ENCODE peak calls at places on chromosomes 6 and 20, in seven cellular contexts. R is GM13977, O is activated B cell treated with CpG ODN at 0.5 μM for 24 hours, H is tibial artery, Q is HFFc6, B is neural crest cell, P is cardiac muscle cell. J is an unnamed sample.

GRCh38 chr20:13119583-13119982 is 101.5 kb upstream of the ISM1 start:
- DNase-seq in R (peak), O (no peak), H (no peak), Q (peak), B (peak), P (peak), J (no peak)

GRCh38 chr20:25470045-25470444 is 62.6 kb downstream of the GINS1 start:
- DNase-seq in R (peak), O (no peak), H (no peak), Q (no peak), B (no peak), P (peak), J (no peak)

GRCh38 chr6:21001736-21002135 is 467.5 kb downstream of the CDKAL1 start:
- DNase-seq in R (no peak), O (no peak), H (no peak), Q (no peak), B (no peak), P (peak), J (no peak)

GRCh38 chr6:36130672-36131516 is 581 bp downstream of the MAPK13 start:
- DNase-seq in R (peak), O (no peak), H (peak), Q (no peak), B (no peak), P (peak), J (peak)

GRCh38 chr20:44134897-44135810 is 51.8 kb downstream of the JPH2 start:
- DNase-seq in R (no peak), O (no peak), H (no peak), Q (peak), B (no peak), P (no peak), J (no peak)

GRCh38 chr6:130943738-130944137 is 116.5 kb downstream of the SMLR1 start:
- DNase-seq in R (no peak), O (no peak), H (no peak), Q (no peak), B (no peak), P (no peak), J (no peak)

GRCh38 chr20:12700701-12701100 is 308.1 kb upstream of the SPTLC3 start:
- DNase-seq in R (no peak), O (no peak), H (no peak), Q (no peak), B (no peak), P (no peak), J (no peak)

GRCh38 chr6:42779521-42779920 is 2.3 kb upstream of the BICRAL start:
- DNase-seq in R (no peak), O (no peak), H (no peak), Q (no peak), B (no peak), P (no peak), J (no peak)

GRCh38 chr6:72940265-72940664 is 285.0 kb downstream of the KHDC1L start:
- DNase-seq in R (no peak), O (no peak), H (no peak), Q (no peak), B (no peak), P (no peak), J (no peak)

GRCh38 chr6:157551041-157551832 is 170.2 kb downstream of the ZDHHC14 start:
- DNase-seq in R (no peak), O (no peak), H (no peak), Q (no peak), B (no peak), P (no peak), J (no peak)

GRCh38 chr6:89251170-89251569 is 34.0 kb upstream of the GABRR1 start:
- DNase-seq in R (no peak), O (no peak), H (no peak), Q (no peak), B (no peak), P (no peak), J (no peak)

GRCh38 chr6:98644063-98644462 is 190.3 kb upstream of the POU3F2 start:
- DNase-seq in R (no peak), O (no peak), H (no peak), Q (no peak), B (no peak), P (no peak), J (no peak)

GRCh38 chr20:52859156-52859887 is 112.8 kb upstream of the TSHZ2 start:
- DNase-seq in R (no peak), O (no peak), H (no peak), Q (no peak), B (no peak), P (peak), J (no peak)

GRCh38 chr6:150881911-150882481 is 16.5 kb downstream of the MTHFD1L start:
- DNase-seq in R (no peak), O (no peak), H (peak), Q (peak), B (peak), P (peak), J (no peak)

GRCh38 chr6:149935668-149936067 is 6.1 kb upstream of the ULBP2 start:
- DNase-seq in R (no peak), O (no peak), H (no peak), Q (no peak), B (no peak), P (no peak), J (no peak)

GRCh38 chr6:157514659-157515496 is 133.9 kb downstream of the ZDHHC14 start:
- DNase-seq in R (no peak), O (no peak), H (peak), Q (peak), B (no peak), P (peak), J (no peak)

GRCh38 chr20:44017905-44018683 is 103.4 kb downstream of the TOX2 start:
- DNase-seq in R (no peak), O (no peak), H (peak), Q (peak), B (no peak), P (peak), J (no peak)

GRCh38 chr6:140436023-140436811 is 1061.8 kb upstream of the CITED2 start:
- DNase-seq in R (no peak), O (no peak), H (no peak), Q (peak), B (no peak), P (peak), J (no peak)

GRCh38 chr6:70412797-70413113 is 553 bp upstream of the FAM135A start:
- DNase-seq in R (no peak), O (no peak), H (no peak), Q (no peak), B (no peak), P (no peak), J (no peak)

GRCh38 chr6:121849477-121849876 is 414.0 kb downstream of the GJA1 start:
- DNase-seq in R (peak), O (no peak), H (peak), Q (peak), B (peak), P (peak), J (no peak)

GRCh38 chr6:109690373-109690739 is 646 bp downstream of the AK9 start:
- DNase-seq in R (peak), O (peak), H (peak), Q (no peak), B (peak), P (no peak), J (peak)

GRCh38 chr6:126632271-126632670 is 292.4 kb downstream of the CENPW start:
- DNase-seq in R (no peak), O (no peak), H (no peak), Q (no peak), B (no peak), P (no peak), J (no peak)

GRCh38 chr6:25138024-25138696 is 141.0 kb upstream of the CARMIL1 start:
- DNase-seq in R (peak), O (peak), H (peak), Q (peak), B (no peak), P (peak), J (peak)
- TF ChIP-seq CTCF in R (peak), O (no peak), H (peak), Q (peak), B (no peak), P (peak), J (no peak)

GRCh38 chr6:165889636-165890403 is 226.8 kb upstream of the PDE10A start:
- DNase-seq in R (peak), O (no peak), H (no peak), Q (no peak), B (peak), P (peak), J (no peak)
- TF ChIP-seq CTCF in R (peak), O (no peak), H (no peak), Q (peak), B (peak), P (peak), J (no peak)

GRCh38 chr20:2387580-2387979 is 6.9 kb downstream of the TGM6 start:
- DNase-seq in R (no peak), O (no peak), H (no peak), Q (no peak), B (no peak), P (no peak), J (no peak)
- TF ChIP-seq CTCF in R (no peak), O (no peak), H (no peak), Q (peak), B (no peak), P (no peak), J (no peak)

GRCh38 chr6:18260448-18261106 is 3.8 kb downstream of the DEK start:
- DNase-seq in R (peak), O (peak), H (no peak), Q (peak), B (no peak), P (peak), J (peak)
- TF ChIP-seq CTCF in R (no peak), O (no peak), H (no peak), Q (peak), B (no peak), P (no peak), J (no peak)

GRCh38 chr6:32954983-32955802 is 2.3 kb upstream of the HLA-DMA start:
- DNase-seq in R (no peak), O (no peak), H (no peak), Q (no peak), B (no peak), P (peak), J (no peak)
- TF ChIP-seq CTCF in R (peak), O (no peak), H (no peak), Q (peak), B (peak), P (peak), J (no peak)

DNA sequence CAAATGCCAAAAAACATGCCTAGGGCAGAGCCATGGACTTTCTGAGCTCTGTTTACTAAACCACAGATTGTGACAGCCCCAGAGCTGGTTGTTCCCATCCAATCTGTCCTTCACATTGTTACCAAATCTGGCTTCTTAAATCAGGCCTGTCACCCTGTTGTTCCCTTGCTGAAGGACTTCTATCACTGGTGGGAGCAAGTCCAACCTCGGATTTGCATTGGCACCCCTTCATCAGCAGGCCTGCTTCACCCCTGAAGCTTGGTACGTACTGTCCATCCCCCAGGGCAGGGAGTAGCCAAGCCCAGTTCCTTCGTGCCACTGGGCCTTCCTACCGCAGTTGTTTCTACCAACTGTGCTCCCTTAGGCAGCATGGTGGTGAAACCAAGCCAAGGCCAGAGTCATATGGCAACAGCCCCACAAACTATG is 357.3 kb upstream of the JARID2 start:
- DNase-seq in R (no peak), O (no peak), H (no peak), Q (no peak), B (no peak), P (no peak), J (no peak)
- TF ChIP-seq CTCF in R (no peak), O (no peak), H (no peak), Q (no peak), B (no peak), P (no peak), J (no peak)

GRCh38 chr6:41724638-41725501 is 10.5 kb downstream of the TFEB start:
- DNase-seq in R (no peak), O (no peak), H (no peak), Q (no peak), B (no peak), P (no peak), J (no peak)
- TF ChIP-seq CTCF in R (no peak), O (no peak), H (no peak), Q (peak), B (no peak), P (no peak), J (no peak)

DNA sequence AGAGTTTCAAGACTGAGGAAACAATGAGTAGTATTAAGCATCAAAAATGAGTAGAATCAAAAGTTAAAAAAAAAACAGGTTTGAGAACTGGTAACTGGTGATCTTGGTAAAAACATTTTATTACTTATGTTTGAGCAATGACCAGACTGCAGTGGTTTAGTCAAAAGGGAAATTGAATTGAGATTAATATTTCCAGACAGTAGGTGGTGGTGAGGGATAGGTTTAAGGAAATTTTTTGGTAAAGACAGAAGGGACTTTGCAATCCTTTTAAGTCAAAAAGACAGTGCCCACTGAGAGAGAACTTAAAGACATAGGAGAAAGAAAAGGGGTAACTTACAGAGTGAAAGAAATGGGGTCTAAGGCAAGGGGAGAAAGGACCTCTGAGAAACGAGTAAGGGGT is 156.9 kb downstream of the ASCC3 start:
- DNase-seq in R (no peak), O (no peak), H (no peak), Q (no peak), B (no peak), P (peak), J (no peak)
- TF ChIP-seq CTCF in R (no peak), O (no peak), H (no peak), Q (no peak), B (no peak), P (no peak), J (no peak)

GRCh38 chr6:152122434-152122833 is 315.0 kb downstream of the ESR1 start:
- DNase-seq in R (no peak), O (no peak), H (no peak), Q (no peak), B (no peak), P (no peak), J (no peak)

GRCh38 chr6:152117156-152118129 is 310.0 kb downstream of the ESR1 start:
- DNase-seq in R (peak), O (no peak), H (no peak), Q (no peak), B (no peak), P (no peak), J (no peak)

GRCh38 chr6:152121910-152122309 is 314.4 kb downstream of the ESR1 start:
- DNase-seq in R (no peak), O (no peak), H (no peak), Q (no peak), B (no peak), P (no peak), J (no peak)

GRCh38 chr6:152118224-152118623 is 310.7 kb downstream of the ESR1 start:
- DNase-seq in R (no peak), O (no peak), H (no peak), Q (no peak), B (no peak), P (no peak), J (no peak)

GRCh38 chr6:152118678-152119077 is 311.2 kb downstream of the ESR1 start:
- DNase-seq in R (no peak), O (no peak), H (no peak), Q (no peak), B (no peak), P (no peak), J (no peak)
- TF ChIP-seq CTCF in R (no peak), O (no peak), H (no peak), Q (peak), B (no peak), P (no peak), J (no peak)

GRCh38 chr6:4258733-4259132 is 123.4 kb upstream of the ECI2 start:
- DNase-seq in R (no peak), O (no peak), H (no peak), Q (no peak), B (no peak), P (no peak), J (no peak)

GRCh38 chr6:4250645-4251044 is 115.3 kb upstream of the ECI2 start:
- DNase-seq in R (no peak), O (no peak), H (no peak), Q (no peak), B (no peak), P (no peak), J (no peak)

GRCh38 chr6:4256969-4257368 is 121.6 kb upstream of the ECI2 start:
- DNase-seq in R (no peak), O (no peak), H (no peak), Q (peak), B (no peak), P (peak), J (no peak)

GRCh38 chr6:4259391-4259790 is 124.0 kb upstream of the ECI2 start:
- DNase-seq in R (no peak), O (no peak), H (no peak), Q (no peak), B (no peak), P (no peak), J (no peak)

GRCh38 chr6:4253604-4254211 is 118.3 kb upstream of the ECI2 start:
- DNase-seq in R (no peak), O (no peak), H (no peak), Q (peak), B (no peak), P (peak), J (no peak)
- TF ChIP-seq CTCF in R (no peak), O (no peak), H (peak), Q (peak), B (no peak), P (peak), J (no peak)